ENCODE peak calls at places on chromosome 17, in six cellular contexts. One of them, this sample, is unnamed.

GRCh38 chr17:10624966-10625365 is 32.1 kb downstream of the MYH3 start:
- DNase-seq in stimulated activated CD4-positive, alpha-beta T cell treated with anti-CD3 and anti-CD28 coated beads, Interleukin-1b, Interleukin-23, amount 100 ng/mL, for 4 hours: no peak
- DNase-seq in posterior cingulate gyrus: no peak
- DNase-seq in nucleus accumbens: no peak
- DNase-seq in CD4-positive, CD25-positive, alpha-beta regulatory T cell: no peak
- DNase-seq in stimulated activated CD8-positive, alpha-beta memory T cell treated with anti-CD3 and anti-CD28 coated beads, Interleukin-4, amount 100 ng/mL, for 1 hour: no peak
- DNase-seq in this sample: no peak

GRCh38 chr17:2860045-2860444 is 63.8 kb downstream of the RAP1GAP2 start:
- DNase-seq in posterior cingulate gyrus: no peak
- DNase-seq in nucleus accumbens: no peak
- DNase-seq in CD4-positive, CD25-positive, alpha-beta regulatory T cell: no peak
- DNase-seq in stimulated activated CD4-positive, alpha-beta T cell treated with anti-CD3 and anti-CD28 coated beads, Interleukin-1b, Interleukin-23, amount 100 ng/mL, for 4 hours: no peak
- DNase-seq in stimulated activated CD8-positive, alpha-beta memory T cell treated with anti-CD3 and anti-CD28 coated beads, Interleukin-4, amount 100 ng/mL, for 1 hour: no peak
- DNase-seq in this sample: no peak

GRCh38 chr17:82441686-82442487 is 8.7 kb downstream of the CYBC1 start:
- DNase-seq in stimulated activated CD8-positive, alpha-beta memory T cell treated with anti-CD3 and anti-CD28 coated beads, Interleukin-4, amount 100 ng/mL, for 1 hour: no peak
- DNase-seq in posterior cingulate gyrus: no peak
- DNase-seq in stimulated activated CD4-positive, alpha-beta T cell treated with anti-CD3 and anti-CD28 coated beads, Interleukin-1b, Interleukin-23, amount 100 ng/mL, for 4 hours: no peak
- DNase-seq in nucleus accumbens: no peak
- DNase-seq in CD4-positive, CD25-positive, alpha-beta regulatory T cell: no peak
- DNase-seq in this sample: no peak

GRCh38 chr17:42290577-42290976 is 2.3 kb downstream of the STAT5A start:
- DNase-seq in posterior cingulate gyrus: no peak
- DNase-seq in CD4-positive, CD25-positive, alpha-beta regulatory T cell: no peak
- DNase-seq in stimulated activated CD8-positive, alpha-beta memory T cell treated with anti-CD3 and anti-CD28 coated beads, Interleukin-4, amount 100 ng/mL, for 1 hour: no peak
- DNase-seq in stimulated activated CD4-positive, alpha-beta T cell treated with anti-CD3 and anti-CD28 coated beads, Interleukin-1b, Interleukin-23, amount 100 ng/mL, for 4 hours: no peak
- DNase-seq in nucleus accumbens: no peak
- DNase-seq in this sample: no peak

GRCh38 chr17:60075981-60076380 is 2.7 kb downstream of the HEATR6 start:
- DNase-seq in CD4-positive, CD25-positive, alpha-beta regulatory T cell: no peak
- DNase-seq in stimulated activated CD4-positive, alpha-beta T cell treated with anti-CD3 and anti-CD28 coated beads, Interleukin-1b, Interleukin-23, amount 100 ng/mL, for 4 hours: no peak
- DNase-seq in posterior cingulate gyrus: no peak
- DNase-seq in stimulated activated CD8-positive, alpha-beta memory T cell treated with anti-CD3 and anti-CD28 coated beads, Interleukin-4, amount 100 ng/mL, for 1 hour: no peak
- DNase-seq in nucleus accumbens: no peak
- DNase-seq in this sample: no peak

GRCh38 chr17:45640141-45640850 is 143.8 kb upstream of the CRHR1 start:
- DNase-seq in posterior cingulate gyrus: peak; percentile 78
- DNase-seq in stimulated activated CD8-positive, alpha-beta memory T cell treated with anti-CD3 and anti-CD28 coated beads, Interleukin-4, amount 100 ng/mL, for 1 hour: peak; percentile 53
- DNase-seq in nucleus accumbens: no peak
- DNase-seq in CD4-positive, CD25-positive, alpha-beta regulatory T cell: peak; percentile 77
- DNase-seq in stimulated activated CD4-positive, alpha-beta T cell treated with anti-CD3 and anti-CD28 coated beads, Interleukin-1b, Interleukin-23, amount 100 ng/mL, for 4 hours: peak; percentile 69
- DNase-seq in this sample: peak; percentile 9

GRCh38 chr17:64221679-64222078 is 41.4 kb downstream of the TEX2 start:
- DNase-seq in stimulated activated CD4-positive, alpha-beta T cell treated with anti-CD3 and anti-CD28 coated beads, Interleukin-1b, Interleukin-23, amount 100 ng/mL, for 4 hours: no peak
- DNase-seq in stimulated activated CD8-positive, alpha-beta memory T cell treated with anti-CD3 and anti-CD28 coated beads, Interleukin-4, amount 100 ng/mL, for 1 hour: no peak
- DNase-seq in posterior cingulate gyrus: no peak
- DNase-seq in CD4-positive, CD25-positive, alpha-beta regulatory T cell: no peak
- DNase-seq in nucleus accumbens: no peak
- DNase-seq in this sample: no peak

GRCh38 chr17:78739331-78739853 is 42.7 kb downstream of the CYTH1 start:
- DNase-seq in stimulated activated CD8-positive, alpha-beta memory T cell treated with anti-CD3 and anti-CD28 coated beads, Interleukin-4, amount 100 ng/mL, for 1 hour: no peak
- DNase-seq in posterior cingulate gyrus: no peak
- DNase-seq in CD4-positive, CD25-positive, alpha-beta regulatory T cell: no peak
- DNase-seq in stimulated activated CD4-positive, alpha-beta T cell treated with anti-CD3 and anti-CD28 coated beads, Interleukin-1b, Interleukin-23, amount 100 ng/mL, for 4 hours: no peak
- DNase-seq in nucleus accumbens: no peak
- DNase-seq in this sample: no peak

GRCh38 chr17:15981646-15982580 is 17.6 kb downstream of the ZSWIM7 start:
- DNase-seq in stimulated activated CD4-positive, alpha-beta T cell treated with anti-CD3 and anti-CD28 coated beads, Interleukin-1b, Interleukin-23, amount 100 ng/mL, for 4 hours: no peak
- DNase-seq in stimulated activated CD8-positive, alpha-beta memory T cell treated with anti-CD3 and anti-CD28 coated beads, Interleukin-4, amount 100 ng/mL, for 1 hour: no peak
- DNase-seq in CD4-positive, CD25-positive, alpha-beta regulatory T cell: no peak
- DNase-seq in nucleus accumbens: no peak
- DNase-seq in posterior cingulate gyrus: no peak
- DNase-seq in this sample: no peak

GRCh38 chr17:78241277-78242023 is 10.0 kb downstream of the TMEM235 start:
- DNase-seq in CD4-positive, CD25-positive, alpha-beta regulatory T cell: no peak
- DNase-seq in stimulated activated CD4-positive, alpha-beta T cell treated with anti-CD3 and anti-CD28 coated beads, Interleukin-1b, Interleukin-23, amount 100 ng/mL, for 4 hours: no peak
- DNase-seq in posterior cingulate gyrus: peak; percentile 81
- DNase-seq in nucleus accumbens: peak; percentile 68
- DNase-seq in stimulated activated CD8-positive, alpha-beta memory T cell treated with anti-CD3 and anti-CD28 coated beads, Interleukin-4, amount 100 ng/mL, for 1 hour: no peak
- DNase-seq in this sample: no peak

GRCh38 chr17:63435681-63436522 is 10.2 kb downstream of the CYB561 start:
- DNase-seq in posterior cingulate gyrus: no peak
- DNase-seq in stimulated activated CD8-positive, alpha-beta memory T cell treated with anti-CD3 and anti-CD28 coated beads, Interleukin-4, amount 100 ng/mL, for 1 hour: no peak
- DNase-seq in stimulated activated CD4-positive, alpha-beta T cell treated with anti-CD3 and anti-CD28 coated beads, Interleukin-1b, Interleukin-23, amount 100 ng/mL, for 4 hours: no peak
- DNase-seq in CD4-positive, CD25-positive, alpha-beta regulatory T cell: no peak
- DNase-seq in nucleus accumbens: no peak
- DNase-seq in this sample: no peak

GRCh38 chr17:41919165-41919817 is 540 bp upstream of the ACLY start:
- DNase-seq in stimulated activated CD4-positive, alpha-beta T cell treated with anti-CD3 and anti-CD28 coated beads, Interleukin-1b, Interleukin-23, amount 100 ng/mL, for 4 hours: no peak
- DNase-seq in CD4-positive, CD25-positive, alpha-beta regulatory T cell: no peak
- DNase-seq in stimulated activated CD8-positive, alpha-beta memory T cell treated with anti-CD3 and anti-CD28 coated beads, Interleukin-4, amount 100 ng/mL, for 1 hour: no peak
- DNase-seq in posterior cingulate gyrus: no peak
- DNase-seq in nucleus accumbens: no peak
- DNase-seq in this sample: no peak

GRCh38 chr17:63550816-63551639 is 751 bp downstream of the DCAF7 start:
- DNase-seq in CD4-positive, CD25-positive, alpha-beta regulatory T cell: peak; percentile 10
- DNase-seq in stimulated activated CD4-positive, alpha-beta T cell treated with anti-CD3 and anti-CD28 coated beads, Interleukin-1b, Interleukin-23, amount 100 ng/mL, for 4 hours: no peak
- DNase-seq in nucleus accumbens: no peak
- DNase-seq in stimulated activated CD8-positive, alpha-beta memory T cell treated with anti-CD3 and anti-CD28 coated beads, Interleukin-4, amount 100 ng/mL, for 1 hour: no peak
- DNase-seq in posterior cingulate gyrus: no peak
- DNase-seq in this sample: no peak

GRCh38 chr17:6494239-6494941 is 50.1 kb downstream of the PIMREG start:
- DNase-seq in stimulated activated CD8-positive, alpha-beta memory T cell treated with anti-CD3 and anti-CD28 coated beads, Interleukin-4, amount 100 ng/mL, for 1 hour: no peak
- DNase-seq in stimulated activated CD4-positive, alpha-beta T cell treated with anti-CD3 and anti-CD28 coated beads, Interleukin-1b, Interleukin-23, amount 100 ng/mL, for 4 hours: no peak
- DNase-seq in CD4-positive, CD25-positive, alpha-beta regulatory T cell: no peak
- DNase-seq in nucleus accumbens: no peak
- DNase-seq in posterior cingulate gyrus: no peak
- DNase-seq in this sample: no peak

GRCh38 chr17:75832652-75833400 is 11.4 kb downstream of the UNC13D start:
- DNase-seq in CD4-positive, CD25-positive, alpha-beta regulatory T cell: peak; percentile 70
- DNase-seq in stimulated activated CD8-positive, alpha-beta memory T cell treated with anti-CD3 and anti-CD28 coated beads, Interleukin-4, amount 100 ng/mL, for 1 hour: no peak
- DNase-seq in nucleus accumbens: no peak
- DNase-seq in stimulated activated CD4-positive, alpha-beta T cell treated with anti-CD3 and anti-CD28 coated beads, Interleukin-1b, Interleukin-23, amount 100 ng/mL, for 4 hours: no peak
- DNase-seq in posterior cingulate gyrus: no peak
- DNase-seq in this sample: no peak

GRCh38 chr17:2262146-2262587 is 41.4 kb downstream of the SMG6 start:
- DNase-seq in nucleus accumbens: no peak
- DNase-seq in posterior cingulate gyrus: no peak
- DNase-seq in CD4-positive, CD25-positive, alpha-beta regulatory T cell: no peak
- DNase-seq in stimulated activated CD4-positive, alpha-beta T cell treated with anti-CD3 and anti-CD28 coated beads, Interleukin-1b, Interleukin-23, amount 100 ng/mL, for 4 hours: no peak
- DNase-seq in stimulated activated CD8-positive, alpha-beta memory T cell treated with anti-CD3 and anti-CD28 coated beads, Interleukin-4, amount 100 ng/mL, for 1 hour: no peak
- DNase-seq in this sample: no peak

GRCh38 chr17:47864791-47865216 is 13.8 kb upstream of the SP6 start:
- DNase-seq in nucleus accumbens: no peak
- DNase-seq in stimulated activated CD4-positive, alpha-beta T cell treated with anti-CD3 and anti-CD28 coated beads, Interleukin-1b, Interleukin-23, amount 100 ng/mL, for 4 hours: no peak
- DNase-seq in CD4-positive, CD25-positive, alpha-beta regulatory T cell: peak; percentile 54
- DNase-seq in posterior cingulate gyrus: no peak
- DNase-seq in stimulated activated CD8-positive, alpha-beta memory T cell treated with anti-CD3 and anti-CD28 coated beads, Interleukin-4, amount 100 ng/mL, for 1 hour: no peak
- DNase-seq in this sample: no peak

GRCh38 chr17:63515426-63515825 is 7.7 kb upstream of the KCNH6 start:
- DNase-seq in stimulated activated CD4-positive, alpha-beta T cell treated with anti-CD3 and anti-CD28 coated beads, Interleukin-1b, Interleukin-23, amount 100 ng/mL, for 4 hours: no peak
- DNase-seq in stimulated activated CD8-positive, alpha-beta memory T cell treated with anti-CD3 and anti-CD28 coated beads, Interleukin-4, amount 100 ng/mL, for 1 hour: no peak
- DNase-seq in nucleus accumbens: no peak
- DNase-seq in CD4-positive, CD25-positive, alpha-beta regulatory T cell: no peak
- DNase-seq in posterior cingulate gyrus: no peak
- DNase-seq in this sample: no peak

GRCh38 chr17:45288825-45289224 is 26.9 kb upstream of the SPATA32 start:
- DNase-seq in stimulated activated CD8-positive, alpha-beta memory T cell treated with anti-CD3 and anti-CD28 coated beads, Interleukin-4, amount 100 ng/mL, for 1 hour: no peak
- DNase-seq in nucleus accumbens: no peak
- DNase-seq in CD4-positive, CD25-positive, alpha-beta regulatory T cell: no peak
- DNase-seq in posterior cingulate gyrus: no peak
- DNase-seq in stimulated activated CD4-positive, alpha-beta T cell treated with anti-CD3 and anti-CD28 coated beads, Interleukin-1b, Interleukin-23, amount 100 ng/mL, for 4 hours: no peak
- DNase-seq in this sample: no peak

GRCh38 chr17:15332338-15332737 is 9.1 kb downstream of the TEKT3 start:
- DNase-seq in posterior cingulate gyrus: no peak
- DNase-seq in stimulated activated CD8-positive, alpha-beta memory T cell treated with anti-CD3 and anti-CD28 coated beads, Interleukin-4, amount 100 ng/mL, for 1 hour: no peak
- DNase-seq in CD4-positive, CD25-positive, alpha-beta regulatory T cell: no peak
- DNase-seq in stimulated activated CD4-positive, alpha-beta T cell treated with anti-CD3 and anti-CD28 coated beads, Interleukin-1b, Interleukin-23, amount 100 ng/mL, for 4 hours: no peak
- DNase-seq in nucleus accumbens: no peak
- DNase-seq in this sample: no peak

GRCh38 chr17:2082003-2082862 is 27.3 kb downstream of the HIC1 start:
- DNase-seq in nucleus accumbens: no peak
- DNase-seq in stimulated activated CD8-positive, alpha-beta memory T cell treated with anti-CD3 and anti-CD28 coated beads, Interleukin-4, amount 100 ng/mL, for 1 hour: no peak
- DNase-seq in posterior cingulate gyrus: no peak
- DNase-seq in stimulated activated CD4-positive, alpha-beta T cell treated with anti-CD3 and anti-CD28 coated beads, Interleukin-1b, Interleukin-23, amount 100 ng/mL, for 4 hours: no peak
- DNase-seq in CD4-positive, CD25-positive, alpha-beta regulatory T cell: no peak
- DNase-seq in this sample: no peak

GRCh38 chr17:8837438-8838075 is 29.9 kb downstream of the PIK3R6 start:
- DNase-seq in CD4-positive, CD25-positive, alpha-beta regulatory T cell: no peak
- DNase-seq in nucleus accumbens: no peak
- DNase-seq in stimulated activated CD4-positive, alpha-beta T cell treated with anti-CD3 and anti-CD28 coated beads, Interleukin-1b, Interleukin-23, amount 100 ng/mL, for 4 hours: no peak
- DNase-seq in stimulated activated CD8-positive, alpha-beta memory T cell treated with anti-CD3 and anti-CD28 coated beads, Interleukin-4, amount 100 ng/mL, for 1 hour: no peak
- DNase-seq in posterior cingulate gyrus: no peak
- DNase-seq in this sample: no peak

GRCh38 chr17:14069251-14069981 is at the start of gene COX10:
- DNase-seq in posterior cingulate gyrus: peak; percentile 85
- DNase-seq in stimulated activated CD8-positive, alpha-beta memory T cell treated with anti-CD3 and anti-CD28 coated beads, Interleukin-4, amount 100 ng/mL, for 1 hour: peak; percentile 65
- DNase-seq in stimulated activated CD4-positive, alpha-beta T cell treated with anti-CD3 and anti-CD28 coated beads, Interleukin-1b, Interleukin-23, amount 100 ng/mL, for 4 hours: peak; percentile 80
- DNase-seq in CD4-positive, CD25-positive, alpha-beta regulatory T cell: peak; percentile 87
- DNase-seq in nucleus accumbens: no peak
- DNase-seq in this sample: peak; percentile 62

GRCh38 chr17:59423137-59423703 is 91.8 kb downstream of the YPEL2 start:
- DNase-seq in stimulated activated CD8-positive, alpha-beta memory T cell treated with anti-CD3 and anti-CD28 coated beads, Interleukin-4, amount 100 ng/mL, for 1 hour: no peak
- DNase-seq in nucleus accumbens: no peak
- DNase-seq in posterior cingulate gyrus: no peak
- DNase-seq in stimulated activated CD4-positive, alpha-beta T cell treated with anti-CD3 and anti-CD28 coated beads, Interleukin-1b, Interleukin-23, amount 100 ng/mL, for 4 hours: no peak
- DNase-seq in CD4-positive, CD25-positive, alpha-beta regulatory T cell: no peak
- DNase-seq in this sample: no peak

GRCh38 chr17:51046527-51047384 is 73.9 kb downstream of the SPAG9 start:
- DNase-seq in stimulated activated CD4-positive, alpha-beta T cell treated with anti-CD3 and anti-CD28 coated beads, Interleukin-1b, Interleukin-23, amount 100 ng/mL, for 4 hours: no peak
- DNase-seq in posterior cingulate gyrus: peak; percentile 83
- DNase-seq in CD4-positive, CD25-positive, alpha-beta regulatory T cell: no peak
- DNase-seq in nucleus accumbens: peak; percentile 80
- DNase-seq in stimulated activated CD8-positive, alpha-beta memory T cell treated with anti-CD3 and anti-CD28 coated beads, Interleukin-4, amount 100 ng/mL, for 1 hour: no peak
- DNase-seq in this sample: no peak

GRCh38 chr17:49101054-49101534 is 31.5 kb upstream of the B4GALNT2 start:
- DNase-seq in stimulated activated CD8-positive, alpha-beta memory T cell treated with anti-CD3 and anti-CD28 coated beads, Interleukin-4, amount 100 ng/mL, for 1 hour: no peak
- DNase-seq in stimulated activated CD4-positive, alpha-beta T cell treated with anti-CD3 and anti-CD28 coated beads, Interleukin-1b, Interleukin-23, amount 100 ng/mL, for 4 hours: no peak
- DNase-seq in nucleus accumbens: no peak
- DNase-seq in posterior cingulate gyrus: no peak
- DNase-seq in CD4-positive, CD25-positive, alpha-beta regulatory T cell: no peak
- DNase-seq in this sample: no peak

GRCh38 chr17:34173221-34173620 is 81.9 kb upstream of the CCL2 start:
- DNase-seq in stimulated activated CD4-positive, alpha-beta T cell treated with anti-CD3 and anti-CD28 coated beads, Interleukin-1b, Interleukin-23, amount 100 ng/mL, for 4 hours: no peak
- DNase-seq in nucleus accumbens: no peak
- DNase-seq in stimulated activated CD8-positive, alpha-beta memory T cell treated with anti-CD3 and anti-CD28 coated beads, Interleukin-4, amount 100 ng/mL, for 1 hour: no peak
- DNase-seq in posterior cingulate gyrus: no peak
- DNase-seq in CD4-positive, CD25-positive, alpha-beta regulatory T cell: no peak
- DNase-seq in this sample: no peak

GRCh38 chr17:15977894-15978293 is 21.6 kb downstream of the ZSWIM7 start:
- DNase-seq in posterior cingulate gyrus: no peak
- DNase-seq in stimulated activated CD4-positive, alpha-beta T cell treated with anti-CD3 and anti-CD28 coated beads, Interleukin-1b, Interleukin-23, amount 100 ng/mL, for 4 hours: no peak
- DNase-seq in CD4-positive, CD25-positive, alpha-beta regulatory T cell: no peak
- DNase-seq in stimulated activated CD8-positive, alpha-beta memory T cell treated with anti-CD3 and anti-CD28 coated beads, Interleukin-4, amount 100 ng/mL, for 1 hour: no peak
- DNase-seq in nucleus accumbens: no peak
- DNase-seq in this sample: no peak

This sample was measured in thoracic aorta.